ENCODE peak calls at places on chromosomes 4 and X, in five cellular contexts. One of them, this sample, is unnamed.
A peak's percentile ranks its signal among the peaks of the same experiment; 100 is the strongest.

GRCh38 chr4:152682143-152682542 is 2.3 kb upstream of the TMEM154 start:
- DNase-seq in HEK293T: no peak
- DNase-seq in AG08395: no peak
- DNase-seq in T-cell: no peak
- DNase-seq in stimulated activated naive CD8-positive, alpha-beta T cell treated with anti-CD3 and anti-CD28 coated beads, Interleukin-15, Interleukin-2, amounts not matched to agents 100 U/mL and 50 U/mL, for 24 hours: no peak
- DNase-seq in this sample: no peak

GRCh38 chrX:106987488-106987887 is 12.5 kb downstream of the MORC4 start:
- DNase-seq in HEK293T: no peak
- DNase-seq in T-cell: no peak
- DNase-seq in stimulated activated naive CD8-positive, alpha-beta T cell treated with anti-CD3 and anti-CD28 coated beads, Interleukin-15, Interleukin-2, amounts not matched to agents 100 U/mL and 50 U/mL, for 24 hours: no peak
- DNase-seq in AG08395: no peak
- DNase-seq in this sample: no peak

GRCh38 chr4:24810016-24810415 is 14.6 kb downstream of the SOD3 start:
- DNase-seq in AG08395: no peak
- DNase-seq in HEK293T: no peak
- DNase-seq in stimulated activated naive CD8-positive, alpha-beta T cell treated with anti-CD3 and anti-CD28 coated beads, Interleukin-15, Interleukin-2, amounts not matched to agents 100 U/mL and 50 U/mL, for 24 hours: no peak
- DNase-seq in T-cell: no peak
- DNase-seq in this sample: no peak

GRCh38 chr4:16256343-16256742 is 30.1 kb upstream of the TAPT1 start:
- DNase-seq in HEK293T: no peak
- DNase-seq in T-cell: no peak
- DNase-seq in AG08395: no peak
- DNase-seq in stimulated activated naive CD8-positive, alpha-beta T cell treated with anti-CD3 and anti-CD28 coated beads, Interleukin-15, Interleukin-2, amounts not matched to agents 100 U/mL and 50 U/mL, for 24 hours: no peak
- DNase-seq in this sample: no peak

GRCh38 chrX:47991263-47992092 is 12.3 kb downstream of the ZNF182 start:
- DNase-seq in stimulated activated naive CD8-positive, alpha-beta T cell treated with anti-CD3 and anti-CD28 coated beads, Interleukin-15, Interleukin-2, amounts not matched to agents 100 U/mL and 50 U/mL, for 24 hours: no peak
- DNase-seq in HEK293T: no peak
- DNase-seq in AG08395: peak; percentile 35
- DNase-seq in T-cell: peak; percentile 3
- DNase-seq in this sample: no peak

GRCh38 chr4:176186067-176186466 is 9.3 kb downstream of the SPATA4 start:
- DNase-seq in HEK293T: no peak
- DNase-seq in AG08395: no peak
- DNase-seq in T-cell: no peak
- DNase-seq in stimulated activated naive CD8-positive, alpha-beta T cell treated with anti-CD3 and anti-CD28 coated beads, Interleukin-15, Interleukin-2, amounts not matched to agents 100 U/mL and 50 U/mL, for 24 hours: no peak
- DNase-seq in this sample: no peak

GRCh38 chrX:101252634-101253033 is 33.0 kb downstream of the DRP2 start:
- DNase-seq in HEK293T: no peak
- DNase-seq in T-cell: no peak
- DNase-seq in stimulated activated naive CD8-positive, alpha-beta T cell treated with anti-CD3 and anti-CD28 coated beads, Interleukin-15, Interleukin-2, amounts not matched to agents 100 U/mL and 50 U/mL, for 24 hours: no peak
- DNase-seq in AG08395: peak; percentile 35
- DNase-seq in this sample: no peak

GRCh38 chrX:151753313-151754041 is 18.9 kb downstream of the CNGA2 start:
- DNase-seq in stimulated activated naive CD8-positive, alpha-beta T cell treated with anti-CD3 and anti-CD28 coated beads, Interleukin-15, Interleukin-2, amounts not matched to agents 100 U/mL and 50 U/mL, for 24 hours: peak; percentile 12
- DNase-seq in HEK293T: peak; percentile 74
- DNase-seq in AG08395: peak; percentile 68
- DNase-seq in T-cell: no peak
- DNase-seq in this sample: peak; percentile 73

GRCh38 chr4:8768357-8768999 is 103.2 kb downstream of the HMX1 start:
- DNase-seq in AG08395: no peak
- DNase-seq in stimulated activated naive CD8-positive, alpha-beta T cell treated with anti-CD3 and anti-CD28 coated beads, Interleukin-15, Interleukin-2, amounts not matched to agents 100 U/mL and 50 U/mL, for 24 hours: no peak
- DNase-seq in HEK293T: no peak
- DNase-seq in T-cell: no peak
- DNase-seq in this sample: no peak

GRCh38 chr4:10048931-10049655 is 27.8 kb upstream of the SLC2A9 start:
- DNase-seq in HEK293T: no peak
- DNase-seq in AG08395: no peak
- DNase-seq in T-cell: no peak
- DNase-seq in stimulated activated naive CD8-positive, alpha-beta T cell treated with anti-CD3 and anti-CD28 coated beads, Interleukin-15, Interleukin-2, amounts not matched to agents 100 U/mL and 50 U/mL, for 24 hours: no peak
- DNase-seq in this sample: no peak

This sample was measured in iPS-NIHi11.